ENCODE peak calls at places on chromosomes 5 and 9, in five cellular contexts. One of them, this sample, is unnamed.
A peak's percentile ranks its signal among the peaks of the same experiment; 100 is the strongest.

GRCh38 chr9:126407125-126407870 is 80.7 kb downstream of the MVB12B start:
- DNase-seq in fibroblast of lung: peak; percentile 58
- DNase-seq in activated T-helper 9 cell treated with anti-CD3 and anti-CD28 coated beads, Interleukin-2, amount 50 U/mL, for 16 hours: no peak
- DNase-seq in NCI-H345: no peak
- DNase-seq in colonic mucosa: no peak
- DNase-seq in this sample: no peak

GRCh38 chr5:174777545-174777944 is 53.2 kb downstream of the MSX2 start:
- DNase-seq in NCI-H345: no peak
- DNase-seq in activated T-helper 9 cell treated with anti-CD3 and anti-CD28 coated beads, Interleukin-2, amount 50 U/mL, for 16 hours: no peak
- DNase-seq in fibroblast of lung: peak; percentile 55
- DNase-seq in colonic mucosa: no peak
- DNase-seq in this sample: no peak

GRCh38 chr9:127572961-127573727 is 38.9 kb upstream of the STXBP1 start:
- DNase-seq in NCI-H345: peak; percentile 29
- DNase-seq in colonic mucosa: peak; percentile 68
- DNase-seq in activated T-helper 9 cell treated with anti-CD3 and anti-CD28 coated beads, Interleukin-2, amount 50 U/mL, for 16 hours: no peak
- DNase-seq in fibroblast of lung: peak; percentile 80
- DNase-seq in this sample: no peak

GRCh38 chr5:14475013-14475412 is 106.6 kb upstream of the OTULINL start:
- DNase-seq in colonic mucosa: no peak
- DNase-seq in fibroblast of lung: no peak
- DNase-seq in NCI-H345: no peak
- DNase-seq in activated T-helper 9 cell treated with anti-CD3 and anti-CD28 coated beads, Interleukin-2, amount 50 U/mL, for 16 hours: no peak
- DNase-seq in this sample: peak; percentile 74

GRCh38 chr5:96220610-96221390 is 212.2 kb downstream of the PCSK1 start:
- DNase-seq in NCI-H345: no peak
- DNase-seq in activated T-helper 9 cell treated with anti-CD3 and anti-CD28 coated beads, Interleukin-2, amount 50 U/mL, for 16 hours: no peak
- DNase-seq in fibroblast of lung: peak; percentile 90
- DNase-seq in colonic mucosa: no peak
- DNase-seq in this sample: peak; percentile 53

GRCh38 chr9:109418827-109419226 is 79.3 kb downstream of the PTPN3 start:
- DNase-seq in fibroblast of lung: peak; percentile 46
- DNase-seq in NCI-H345: no peak
- DNase-seq in colonic mucosa: no peak
- DNase-seq in activated T-helper 9 cell treated with anti-CD3 and anti-CD28 coated beads, Interleukin-2, amount 50 U/mL, for 16 hours: no peak
- DNase-seq in this sample: no peak

GRCh38 chr5:128196791-128197190 is 113.2 kb downstream of the SLC12A2 start:
- DNase-seq in activated T-helper 9 cell treated with anti-CD3 and anti-CD28 coated beads, Interleukin-2, amount 50 U/mL, for 16 hours: no peak
- DNase-seq in fibroblast of lung: peak; percentile 47
- DNase-seq in colonic mucosa: no peak
- DNase-seq in NCI-H345: no peak
- DNase-seq in this sample: no peak

GRCh38 chr9:128768581-128768980 is 3.1 kb downstream of the ZER1 start:
- DNase-seq in colonic mucosa: no peak
- DNase-seq in activated T-helper 9 cell treated with anti-CD3 and anti-CD28 coated beads, Interleukin-2, amount 50 U/mL, for 16 hours: no peak
- DNase-seq in fibroblast of lung: no peak
- DNase-seq in NCI-H345: no peak
- DNase-seq in this sample: no peak

GRCh38 chr5:59484618-59485017 is 408.9 kb downstream of the PDE4D start:
- DNase-seq in activated T-helper 9 cell treated with anti-CD3 and anti-CD28 coated beads, Interleukin-2, amount 50 U/mL, for 16 hours: no peak
- DNase-seq in NCI-H345: no peak
- DNase-seq in colonic mucosa: no peak
- DNase-seq in fibroblast of lung: no peak
- DNase-seq in this sample: no peak

GRCh38 chr5:37860206-37860605 is 20.4 kb upstream of the GDNF start:
- DNase-seq in NCI-H345: no peak
- DNase-seq in colonic mucosa: no peak
- DNase-seq in fibroblast of lung: no peak
- DNase-seq in activated T-helper 9 cell treated with anti-CD3 and anti-CD28 coated beads, Interleukin-2, amount 50 U/mL, for 16 hours: no peak
- DNase-seq in this sample: no peak

GRCh38 chr5:156783092-156783491 is 67.0 kb upstream of the PPP1R2B start:
- DNase-seq in fibroblast of lung: no peak
- DNase-seq in activated T-helper 9 cell treated with anti-CD3 and anti-CD28 coated beads, Interleukin-2, amount 50 U/mL, for 16 hours: no peak
- DNase-seq in NCI-H345: no peak
- DNase-seq in colonic mucosa: no peak
- DNase-seq in this sample: no peak

GRCh38 chr9:108813951-108814601 is 41.7 kb downstream of the ACTL7B start:
- DNase-seq in fibroblast of lung: peak; percentile 37
- DNase-seq in NCI-H345: peak; percentile 76
- DNase-seq in activated T-helper 9 cell treated with anti-CD3 and anti-CD28 coated beads, Interleukin-2, amount 50 U/mL, for 16 hours: no peak
- DNase-seq in colonic mucosa: no peak
- DNase-seq in this sample: peak; percentile 98

GRCh38 chr5:113266227-113266912 is 168.4 kb downstream of the TSSK1B start:
- DNase-seq in colonic mucosa: no peak
- DNase-seq in NCI-H345: no peak
- DNase-seq in activated T-helper 9 cell treated with anti-CD3 and anti-CD28 coated beads, Interleukin-2, amount 50 U/mL, for 16 hours: no peak
- DNase-seq in fibroblast of lung: no peak
- DNase-seq in this sample: peak; percentile 54

GRCh38 chr5:131745594-131746175 is 51.1 kb downstream of the FNIP1 start:
- DNase-seq in NCI-H345: no peak
- DNase-seq in activated T-helper 9 cell treated with anti-CD3 and anti-CD28 coated beads, Interleukin-2, amount 50 U/mL, for 16 hours: no peak
- DNase-seq in colonic mucosa: no peak
- DNase-seq in fibroblast of lung: peak; percentile 50
- DNase-seq in this sample: no peak

GRCh38 chr5:33997331-33997983 is 10.4 kb downstream of the AMACR start:
- DNase-seq in fibroblast of lung: peak; percentile 80
- DNase-seq in NCI-H345: peak; percentile 49
- DNase-seq in activated T-helper 9 cell treated with anti-CD3 and anti-CD28 coated beads, Interleukin-2, amount 50 U/mL, for 16 hours: no peak
- DNase-seq in colonic mucosa: peak; percentile 55
- DNase-seq in this sample: peak; percentile 62

GRCh38 chr9:21889673-21890072 is 87.2 kb downstream of the MTAP start:
- DNase-seq in NCI-H345: no peak
- DNase-seq in colonic mucosa: no peak
- DNase-seq in activated T-helper 9 cell treated with anti-CD3 and anti-CD28 coated beads, Interleukin-2, amount 50 U/mL, for 16 hours: no peak
- DNase-seq in fibroblast of lung: no peak
- DNase-seq in this sample: no peak

GRCh38 chr9:114803459-114803858 is 2.4 kb downstream of the TNFSF15 start:
- DNase-seq in activated T-helper 9 cell treated with anti-CD3 and anti-CD28 coated beads, Interleukin-2, amount 50 U/mL, for 16 hours: no peak
- DNase-seq in NCI-H345: no peak
- DNase-seq in colonic mucosa: no peak
- DNase-seq in fibroblast of lung: no peak
- DNase-seq in this sample: no peak

GRCh38 chr9:100449420-100449819 is 22.5 kb downstream of the MSANTD3 start:
- DNase-seq in activated T-helper 9 cell treated with anti-CD3 and anti-CD28 coated beads, Interleukin-2, amount 50 U/mL, for 16 hours: no peak
- DNase-seq in NCI-H345: no peak
- DNase-seq in fibroblast of lung: no peak
- DNase-seq in colonic mucosa: no peak
- DNase-seq in this sample: no peak

GRCh38 chr5:36611520-36612274 is 5.3 kb downstream of the SLC1A3 start:
- DNase-seq in activated T-helper 9 cell treated with anti-CD3 and anti-CD28 coated beads, Interleukin-2, amount 50 U/mL, for 16 hours: no peak
- DNase-seq in fibroblast of lung: peak; percentile 9
- DNase-seq in NCI-H345: no peak
- DNase-seq in colonic mucosa: no peak
- DNase-seq in this sample: no peak

GRCh38 chr9:137484551-137485315 is 25.6 kb upstream of the NSMF start:
- DNase-seq in NCI-H345: no peak
- DNase-seq in colonic mucosa: no peak
- DNase-seq in activated T-helper 9 cell treated with anti-CD3 and anti-CD28 coated beads, Interleukin-2, amount 50 U/mL, for 16 hours: no peak
- DNase-seq in fibroblast of lung: no peak
- DNase-seq in this sample: no peak

GRCh38 chr5:160450164-160450932 is 28.7 kb downstream of the PTTG1 start:
- DNase-seq in colonic mucosa: no peak
- DNase-seq in fibroblast of lung: no peak
- DNase-seq in NCI-H345: no peak
- DNase-seq in activated T-helper 9 cell treated with anti-CD3 and anti-CD28 coated beads, Interleukin-2, amount 50 U/mL, for 16 hours: no peak
- DNase-seq in this sample: no peak

GRCh38 chr9:105415344-105415980 is 32.4 kb upstream of the FSD1L start:
- DNase-seq in NCI-H345: peak; percentile 64
- DNase-seq in fibroblast of lung: peak; percentile 34
- DNase-seq in activated T-helper 9 cell treated with anti-CD3 and anti-CD28 coated beads, Interleukin-2, amount 50 U/mL, for 16 hours: peak; percentile 21
- DNase-seq in colonic mucosa: peak; percentile 72
- DNase-seq in this sample: peak; percentile 74

GRCh38 chr9:21993893-21994525 is at the start of gene CDKN2A:
- DNase-seq in activated T-helper 9 cell treated with anti-CD3 and anti-CD28 coated beads, Interleukin-2, amount 50 U/mL, for 16 hours: peak; percentile 31
- DNase-seq in fibroblast of lung: peak; percentile 62
- DNase-seq in colonic mucosa: peak; percentile 63
- DNase-seq in NCI-H345: peak; percentile 75
- DNase-seq in this sample: no peak

This sample was measured in RWPE1.